ENCODE peak calls at places on chromosomes 4 and X, in nine cellular contexts. O, T, J, F, E, X, U, S and B are unnamed samples.

GRCh38 chr4:128315756-128316520 is 28.3 kb upstream of the PGRMC2 start:
- DNase-seq in O (no peak), T (no peak), J (no peak), F (no peak), E (no peak), X (no peak), U (peak; percentile 59), S (no peak), B (no peak)

GRCh38 chr4:104615926-104616325 is 121.2 kb upstream of the CXXC4 start:
- DNase-seq in O (no peak), T (no peak), J (no peak), F (no peak), E (no peak), X (no peak), U (no peak), S (no peak), B (no peak)

GRCh38 chr4:123114084-123114914 is 191.9 kb upstream of the NUDT6 start:
- DNase-seq in O (no peak), T (no peak), J (no peak), F (no peak), E (peak; percentile 12), X (no peak), U (no peak), S (peak; percentile 37), B (no peak)

GRCh38 chr4:8606476-8606875 is 13.9 kb downstream of the CPZ start:
- DNase-seq in O (no peak), T (no peak), J (no peak), F (no peak), E (no peak), X (no peak), U (no peak), S (no peak), B (no peak)

GRCh38 chrX:50813843-50814661 is at the start of gene SHROOM4:
- DNase-seq in O (peak; percentile 78), T (peak; percentile 72), J (peak; percentile 56), F (peak; percentile 33), E (peak; percentile 50), X (no peak), U (peak; percentile 41), S (peak; percentile 86), B (peak; percentile 39)

GRCh38 chr4:165874072-165874798 is 1.2 kb downstream of the TLL1 start:
- DNase-seq in O (peak; percentile 26), T (peak; percentile 16), J (no peak), F (peak; percentile 24), E (no peak), X (no peak), U (peak; percentile 50), S (no peak), B (no peak)

GRCh38 chr4:4666693-4667642 is 125.1 kb upstream of the STX18 start:
- DNase-seq in O (peak; percentile 67), T (no peak), J (no peak), F (peak; percentile 55), E (no peak), X (no peak), U (no peak), S (no peak), B (no peak)

GRCh38 chr4:8391972-8392371 is 48.6 kb downstream of the ACOX3 start:
- DNase-seq in O (no peak), T (peak; percentile 82), J (peak; percentile 53), F (no peak), E (peak; percentile 71), X (no peak), U (peak; percentile 33), S (no peak), B (peak; percentile 85)

GRCh38 chr4:186792994-186793393 is 69.3 kb upstream of the FAT1 start:
- DNase-seq in O (no peak), T (peak; percentile 69), J (no peak), F (no peak), E (no peak), X (no peak), U (no peak), S (no peak), B (no peak)

GRCh38 chr4:38867478-38868054 is at the start of gene FAM114A1:
- DNase-seq in O (peak; percentile 79), T (peak; percentile 78), J (peak; percentile 89), F (peak; percentile 88), E (peak; percentile 86), X (peak; percentile 87), U (peak; percentile 70), S (peak; percentile 94), B (peak; percentile 61)

GRCh38 chrX:125170459-125170858 is 149.2 kb upstream of the TEX13C start:
- DNase-seq in O (no peak), T (no peak), J (no peak), F (no peak), E (no peak), X (no peak), U (no peak), S (no peak), B (no peak)

GRCh38 chr4:24514808-24515207 is 69.5 kb downstream of the DHX15 start:
- DNase-seq in O (no peak), T (no peak), J (no peak), F (no peak), E (no peak), X (no peak), U (no peak), S (no peak), B (no peak)

GRCh38 chr4:169975131-169975836 is 50.9 kb downstream of the MFAP3L start:
- DNase-seq in O (no peak), T (no peak), J (no peak), F (no peak), E (no peak), X (no peak), U (no peak), S (no peak), B (no peak)

GRCh38 chr4:47686294-47686872 is 151.5 kb downstream of the CORIN start:
- DNase-seq in O (peak; percentile 58), T (peak; percentile 32), J (peak; percentile 59), F (peak; percentile 73), E (peak; percentile 18), X (no peak), U (peak; percentile 28), S (no peak), B (peak; percentile 31)

GRCh38 chr4:26015133-26015651 is 101.2 kb downstream of the SMIM20 start:
- DNase-seq in O (no peak), T (peak; percentile 98), J (no peak), F (no peak), E (peak; percentile 85), X (peak; percentile 85), U (no peak), S (no peak), B (peak; percentile 86)

GRCh38 chrX:13069771-13070410 is 25.5 kb upstream of the FAM9C start:
- DNase-seq in O (no peak), T (peak; percentile 55), J (no peak), F (no peak), E (no peak), X (no peak), U (no peak), S (no peak), B (peak; percentile 15)

GRCh38 chr4:88497859-88498409 is 25.6 kb downstream of the PYURF start:
- DNase-seq in O (no peak), T (no peak), J (no peak), F (no peak), E (no peak), X (no peak), U (no peak), S (no peak), B (no peak)

GRCh38 chr4:109206610-109207009 is 95.8 kb downstream of the COL25A1 start:
- DNase-seq in O (no peak), T (no peak), J (no peak), F (no peak), E (no peak), X (no peak), U (no peak), S (no peak), B (no peak)

GRCh38 chr4:176879370-176880116 is 86.8 kb upstream of the VEGFC start:
- DNase-seq in O (no peak), T (no peak), J (no peak), F (no peak), E (no peak), X (no peak), U (no peak), S (no peak), B (no peak)

GRCh38 chr4:2796261-2797187 is 3.6 kb downstream of the SH3BP2 start:
- DNase-seq in O (peak; percentile 31), T (peak; percentile 64), J (peak; percentile 90), F (no peak), E (peak; percentile 12), X (no peak), U (peak; percentile 31), S (peak; percentile 97), B (no peak)

DNA sequence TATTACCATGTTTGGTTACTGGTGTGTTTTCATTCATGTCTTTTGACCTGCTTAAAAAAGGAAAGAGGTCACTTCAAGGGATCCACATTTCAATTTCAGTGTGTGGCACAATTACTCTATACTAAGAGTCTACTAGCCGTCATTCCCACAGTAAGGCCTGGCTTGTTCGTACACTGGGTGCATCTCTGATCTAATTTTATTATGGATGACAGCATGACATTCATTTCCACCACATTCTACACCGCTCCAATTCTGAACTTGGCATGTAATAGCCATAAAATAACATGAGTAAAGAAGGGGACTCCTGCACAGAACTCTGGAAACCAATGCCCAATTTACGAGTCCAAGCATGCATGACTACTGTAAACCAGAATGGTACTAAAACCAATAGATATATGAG is 51.1 kb downstream of the HAND2 start:
- DNase-seq in O (no peak), T (no peak), J (no peak), F (no peak), E (no peak), X (no peak), U (no peak), S (no peak), B (peak; percentile 11)
- H3K4me3 ChIP-seq in O (no peak overlapping the region), T (no peak overlapping the region), J (no peak overlapping the region), F (no peak overlapping the region), E (no peak overlapping the region), X (no peak overlapping the region), U (no peak overlapping the region), S (no peak overlapping the region), B (no peak overlapping the region)

DNA sequence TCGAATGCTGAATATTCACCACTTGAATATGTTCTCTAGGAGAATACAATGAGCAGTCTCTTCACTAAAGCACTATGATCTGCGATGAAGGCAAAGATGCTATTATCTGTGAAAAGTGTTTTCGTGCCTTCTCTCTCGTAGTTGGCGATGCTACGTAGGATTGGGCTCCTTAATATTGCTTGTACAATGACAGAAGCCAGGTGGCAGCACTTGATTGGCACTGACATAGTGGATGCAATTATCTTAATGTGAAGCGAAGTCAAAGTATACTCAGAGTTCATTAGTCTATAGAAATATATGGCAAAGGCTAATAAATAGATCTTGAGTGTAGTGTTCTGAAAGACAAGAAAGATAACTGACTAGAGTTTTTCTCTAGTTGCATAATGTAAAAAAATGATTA is 1135.7 kb upstream of the AGA start:
- DNase-seq in O (peak; percentile 44), T (no peak), J (no peak), F (peak; percentile 8), E (no peak), X (no peak), U (no peak), S (no peak), B (no peak)
- TF ChIP-seq CTCF in O (peak; percentile 66), T (no peak), J (no peak), F (no peak), E (no peak), X (no peak), U (no peak), S (peak; percentile 16), B (peak; percentile 26)

GRCh38 chr4:36207808-36208207 is 36.5 kb downstream of the ARAP2 start:
- DNase-seq in O (no peak), T (no peak), J (no peak), F (no peak), E (no peak), X (no peak), U (no peak), S (no peak), B (no peak)
- H3K4me3 ChIP-seq in O (no peak overlapping the region), T (no peak overlapping the region), J (no peak overlapping the region), F (no peak overlapping the region), E (no peak overlapping the region), X (no peak overlapping the region), U (no peak overlapping the region), S (no peak overlapping the region), B (no peak overlapping the region)

GRCh38 chr4:94390804-94391410 is 48.3 kb upstream of the HPGDS start:
- DNase-seq in O (peak; percentile 11), T (peak; percentile 16), J (peak; percentile 27), F (no peak), E (no peak), X (no peak), U (no peak), S (no peak), B (no peak)
- TF ChIP-seq CTCF in O (peak; percentile 59), T (peak; percentile 55), J (peak; percentile 33), F (peak; percentile 54), E (peak; percentile 34), X (no peak), U (peak; percentile 51), S (peak; percentile 36), B (peak; percentile 62)